ENCODE peak calls at places on chromosomes 5 and 9, in four cellular contexts. U is erythroblast; Q is HS-27A; S is effector CD4-positive, alpha-beta T cell. K is an unnamed sample.

GRCh38 chr5:150227606-150228273 is 37.9 kb downstream of the SLC6A7 start:
- DNase-seq in U (no peak), Q (no peak), S (no peak), K (no peak)

GRCh38 chr9:113993838-113994540 is 84.1 kb downstream of the AMBP start:
- DNase-seq in U (no peak), Q (no peak), S (no peak), K (no peak)

GRCh38 chr5:35753500-35753899 is 103.2 kb upstream of the IL7R start:
- DNase-seq in U (no peak), Q (no peak), S (no peak), K (no peak)

GRCh38 chr9:36575411-36575882 is 2.8 kb downstream of the MELK start:
- DNase-seq in U (peak), Q (no peak), S (no peak), K (no peak)

GRCh38 chr9:80605129-80605528 is 1033.4 kb downstream of the TLE4 start:
- DNase-seq in U (no peak), Q (no peak), S (no peak), K (no peak)

GRCh38 chr9:135702002-135702721 is at the start of gene KCNT1:
- DNase-seq in U (peak), Q (no peak), S (peak), K (no peak)

GRCh38 chr5:102715405-102715804 is 39.7 kb upstream of the PAM start:
- DNase-seq in U (no peak), Q (no peak), S (no peak), K (peak)

GRCh38 chr5:16135003-16135402 is 44.6 kb downstream of the MARCHF11 start:
- DNase-seq in U (no peak), Q (no peak), S (no peak), K (peak)

GRCh38 chr9:35616681-35617459 is 1.3 kb downstream of the CD72 start:
- DNase-seq in U (peak), Q (no peak), S (peak), K (no peak)

GRCh38 chr5:17402291-17403121 is 95.5 kb upstream of the TAF11L2 start:
- DNase-seq in U (no peak), Q (no peak), S (no peak), K (no peak)

GRCh38 chr5:33229216-33229615 is 211.5 kb upstream of the TARS1 start:
- DNase-seq in U (no peak), Q (no peak), S (no peak), K (no peak)

GRCh38 chr5:36079200-36079761 is 12.6 kb upstream of the UGT3A2 start:
- DNase-seq in U (peak), Q (peak), S (no peak), K (peak)

GRCh38 chr9:82332018-82332773 is 343.6 kb downstream of the SPATA31D1 start:
- DNase-seq in U (no peak), Q (no peak), S (no peak), K (peak)

GRCh38 chr9:136485049-136485647 is 2.3 kb upstream of the SEC16A start:
- DNase-seq in U (peak), Q (no peak), S (peak), K (peak)

GRCh38 chr5:54347221-54347865 is 37.0 kb upstream of the ARL15 start:
- DNase-seq in U (peak), Q (no peak), S (no peak), K (no peak)

GRCh38 chr5:60960591-60960990 is 15.6 kb downstream of the NDUFAF2 start:
- DNase-seq in U (peak), Q (no peak), S (no peak), K (no peak)

GRCh38 chr9:19451240-19452087 is 42.7 kb downstream of the ACER2 start:
- DNase-seq in U (no peak), Q (no peak), S (no peak), K (no peak)

GRCh38 chr5:148665431-148665830 is 11.1 kb upstream of the HTR4 start:
- DNase-seq in U (no peak), Q (no peak), S (no peak), K (no peak)

GRCh38 chr9:111356567-111357244 is 26.7 kb upstream of the OR2K2 start:
- DNase-seq in U (no peak), Q (peak), S (no peak), K (peak)

GRCh38 chr5:148794275-148794674 is 32.1 kb upstream of the ADRB2 start:
- DNase-seq in U (no peak), Q (no peak), S (no peak), K (no peak)

GRCh38 chr5:20536339-20536738 is 548.3 kb upstream of the CDH18 start:
- DNase-seq in U (no peak), Q (no peak), S (no peak), K (no peak)

GRCh38 chr9:87876708-87877107 is 6.0 kb upstream of the SPATA31E1 start:
- DNase-seq in U (no peak), Q (no peak), S (no peak), K (no peak)

GRCh38 chr5:142600611-142601360 is 85.1 kb downstream of the FGF1 start:
- DNase-seq in U (no peak), Q (no peak), S (no peak), K (no peak)

GRCh38 chr9:77488439-77489126 is 159.5 kb downstream of the GNA14 start:
- DNase-seq in U (peak), Q (no peak), S (no peak), K (no peak)

GRCh38 chr9:111833941-111834340 is 39.2 kb upstream of the SHOC1 start:
- DNase-seq in U (no peak), Q (no peak), S (no peak), K (no peak)